ENCODE peak calls at places on chromosome 22, in five cellular contexts. One of them, this sample, is unnamed.
A peak's percentile ranks its signal among the peaks of the same experiment; 100 is the strongest.

GRCh38 chr22:23836692-23837495 is 1.9 kb downstream of the DERL3 start:
- DNase-seq in A549: no peak
- DNase-seq in SK-N-SH: peak; percentile 23
- DNase-seq in HepG2: no peak
- DNase-seq in K562: no peak
- DNase-seq in this sample: no peak

GRCh38 chr22:35306350-35306967 is 6.8 kb downstream of the TOM1 start:
- DNase-seq in A549: no peak
- DNase-seq in SK-N-SH: no peak
- DNase-seq in HepG2: no peak
- DNase-seq in K562: no peak
- DNase-seq in this sample: no peak

GRCh38 chr22:50599816-50600454 is 658 bp upstream of the MAPK8IP2 start:
- DNase-seq in A549: no peak
- DNase-seq in SK-N-SH: peak; percentile 70
- DNase-seq in HepG2: peak; percentile 9
- DNase-seq in K562: peak; percentile 82
- DNase-seq in this sample: peak; percentile 92

GRCh38 chr22:23080542-23081290 is 10.4 kb downstream of the GNAZ start:
- DNase-seq in A549: no peak
- DNase-seq in SK-N-SH: no peak
- DNase-seq in HepG2: no peak
- DNase-seq in K562: no peak
- DNase-seq in this sample: no peak

GRCh38 chr22:35380537-35381423 is at the start of gene HMOX1:
- DNase-seq in A549: peak; percentile 68
- DNase-seq in SK-N-SH: peak; percentile 92
- DNase-seq in HepG2: peak; percentile 73
- DNase-seq in K562: no peak
- DNase-seq in this sample: peak; percentile 82

GRCh38 chr22:33666661-33667619 is 253.3 kb downstream of the LARGE1 start:
- DNase-seq in A549: no peak
- DNase-seq in SK-N-SH: no peak
- DNase-seq in HepG2: no peak
- DNase-seq in K562: no peak
- DNase-seq in this sample: no peak

GRCh38 chr22:29587938-29588699 is 7.2 kb upstream of the NIPSNAP1 start:
- DNase-seq in A549: peak; percentile 36
- DNase-seq in SK-N-SH: no peak
- DNase-seq in HepG2: peak; percentile 41
- DNase-seq in K562: no peak
- DNase-seq in this sample: no peak

GRCh38 chr22:48488611-48489456 is 1338.8 kb downstream of the BRD1 start:
- DNase-seq in A549: no peak
- DNase-seq in SK-N-SH: peak; percentile 54
- DNase-seq in HepG2: no peak
- DNase-seq in K562: no peak
- DNase-seq in this sample: peak; percentile 79

GRCh38 chr22:44032126-44032730 is 8.1 kb downstream of the PARVB start:
- DNase-seq in A549: no peak
- DNase-seq in SK-N-SH: no peak
- DNase-seq in HepG2: no peak
- DNase-seq in K562: no peak
- DNase-seq in this sample: no peak

GRCh38 chr22:27795053-27795452 is 6.5 kb downstream of the MN1 start:
- DNase-seq in A549: no peak
- DNase-seq in SK-N-SH: no peak
- DNase-seq in HepG2: no peak
- DNase-seq in K562: no peak
- DNase-seq in this sample: no peak

GRCh38 chr22:37488337-37489135 is 2.4 kb upstream of the MFNG start:
- DNase-seq in A549: no peak
- DNase-seq in SK-N-SH: no peak
- DNase-seq in HepG2: peak; percentile 62
- DNase-seq in K562: no peak
- DNase-seq in this sample: no peak

GRCh38 chr22:29306175-29306829 is at the start of gene GAS2L1:
- DNase-seq in A549: peak; percentile 86
- DNase-seq in SK-N-SH: peak; percentile 96
- DNase-seq in HepG2: peak; percentile 54
- DNase-seq in K562: peak; percentile 87
- DNase-seq in this sample: peak; percentile 50

GRCh38 chr22:30547188-30547587 is 647 bp upstream of the SEC14L6 start:
- DNase-seq in A549: no peak
- DNase-seq in SK-N-SH: no peak
- DNase-seq in HepG2: no peak
- DNase-seq in K562: no peak
- DNase-seq in this sample: no peak

GRCh38 chr22:38190581-38190980 is 9.0 kb upstream of the PLA2G6 start:
- DNase-seq in A549: no peak
- DNase-seq in SK-N-SH: no peak
- DNase-seq in HepG2: no peak
- DNase-seq in K562: no peak
- DNase-seq in this sample: no peak

GRCh38 chr22:25841775-25842174 is 99.8 kb downstream of the MYO18B start:
- DNase-seq in A549: no peak
- DNase-seq in SK-N-SH: no peak
- DNase-seq in HepG2: no peak
- DNase-seq in K562: no peak
- DNase-seq in this sample: no peak

GRCh38 chr22:40534379-40535188 is 101.9 kb downstream of the MRTFA start:
- DNase-seq in A549: no peak
- DNase-seq in SK-N-SH: no peak
- DNase-seq in HepG2: no peak
- DNase-seq in K562: peak; percentile 10
- DNase-seq in this sample: no peak

GRCh38 chr22:40966683-40967082 is 15.5 kb downstream of the RBX1 start:
- DNase-seq in A549: no peak
- DNase-seq in SK-N-SH: no peak
- DNase-seq in HepG2: no peak
- DNase-seq in K562: peak; percentile 20
- DNase-seq in this sample: no peak

GRCh38 chr22:29343313-29343805 is 27.9 kb upstream of the RASL10A start:
- DNase-seq in A549: no peak
- DNase-seq in SK-N-SH: peak; percentile 92
- DNase-seq in HepG2: no peak
- DNase-seq in K562: peak; percentile 14
- DNase-seq in this sample: no peak

GRCh38 chr22:28025333-28025732 is 106.3 kb upstream of the PITPNB start:
- DNase-seq in A549: no peak
- DNase-seq in SK-N-SH: peak; percentile 72
- DNase-seq in HepG2: no peak
- DNase-seq in K562: peak; percentile 21
- DNase-seq in this sample: no peak

GRCh38 chr22:24758164-24758799 is 16.2 kb downstream of the PIWIL3 start:
- DNase-seq in A549: peak; percentile 14
- DNase-seq in SK-N-SH: peak; percentile 57
- DNase-seq in HepG2: peak; percentile 34
- DNase-seq in K562: peak; percentile 37
- DNase-seq in this sample: peak; percentile 70

GRCh38 chr22:27344546-27344945 is 457.0 kb downstream of the MN1 start:
- DNase-seq in A549: no peak
- DNase-seq in SK-N-SH: no peak
- DNase-seq in HepG2: no peak
- DNase-seq in K562: no peak
- DNase-seq in this sample: no peak

GRCh38 chr22:49010086-49010863 is 817.4 kb downstream of the BRD1 start:
- DNase-seq in A549: no peak
- DNase-seq in SK-N-SH: peak; percentile 17
- DNase-seq in HepG2: no peak
- DNase-seq in K562: no peak
- DNase-seq in this sample: peak; percentile 30

GRCh38 chr22:23705358-23705757 is 14.5 kb downstream of the RGL4 start:
- DNase-seq in A549: no peak
- DNase-seq in SK-N-SH: no peak
- DNase-seq in HepG2: no peak
- DNase-seq in K562: no peak
- DNase-seq in this sample: no peak

GRCh38 chr22:50697667-50698506 is 25.3 kb downstream of the SHANK3 start:
- DNase-seq in A549: no peak
- DNase-seq in SK-N-SH: peak; percentile 76
- DNase-seq in HepG2: no peak
- DNase-seq in K562: no peak
- DNase-seq in this sample: no peak

GRCh38 chr22:41531422-41531727 is 12.9 kb downstream of the POLR3H start:
- DNase-seq in A549: no peak
- DNase-seq in SK-N-SH: no peak
- DNase-seq in HepG2: no peak
- DNase-seq in K562: no peak
- DNase-seq in this sample: no peak

DNA sequence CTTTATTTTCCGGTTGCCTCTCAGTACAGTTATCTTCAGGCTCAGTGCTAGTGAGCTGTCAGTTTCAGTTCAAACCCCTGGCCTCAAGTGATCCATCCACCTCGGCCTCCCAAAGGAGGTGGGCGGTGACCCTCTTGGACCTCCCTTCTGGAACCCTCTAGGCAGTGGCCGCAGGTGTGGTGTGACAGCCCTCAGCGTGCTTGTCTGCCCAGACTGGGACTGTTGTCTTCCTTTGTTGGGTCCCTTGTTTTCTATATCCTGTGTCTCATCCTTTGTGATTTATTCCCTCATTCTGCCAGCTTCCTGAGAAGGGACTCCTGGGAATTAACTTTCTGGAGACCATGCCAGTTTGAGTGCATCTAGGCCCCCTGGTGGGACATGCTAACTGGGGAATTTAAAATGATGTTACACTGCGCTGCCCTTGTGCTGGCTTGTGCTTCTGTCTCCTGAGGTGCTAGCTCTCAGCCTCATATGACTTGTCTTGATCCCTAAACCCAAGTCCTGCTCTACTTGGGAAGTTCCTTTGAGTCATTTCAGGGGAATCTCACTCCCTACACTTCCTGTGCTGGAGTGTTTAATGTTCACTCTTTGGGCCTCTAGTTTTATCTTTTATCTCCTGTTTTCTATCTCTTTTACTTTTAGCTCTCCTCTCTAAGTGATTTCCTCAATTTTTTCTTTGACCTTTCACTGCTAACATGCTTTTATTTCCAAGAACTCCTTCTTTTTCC is 19.4 kb downstream of the MED15 start:
- DNase-seq in A549: no peak
- DNase-seq in SK-N-SH: no peak
- DNase-seq in HepG2: no peak
- DNase-seq in K562: no peak
- DNase-seq in this sample: no peak
- TF ChIP-seq CHD2 in A549: no peak
- TF ChIP-seq CHD2 in SK-N-SH: no peak
- TF ChIP-seq CHD2 in HepG2: no peak
- TF ChIP-seq CHD2 in K562: no peak
- TF ChIP-seq CHD2 in this sample: no peak

GRCh38 chr22:19799322-19800190 is 39.0 kb downstream of the TBX1 start:
- DNase-seq in A549: no peak
- DNase-seq in SK-N-SH: peak; percentile 95
- DNase-seq in HepG2: no peak
- DNase-seq in K562: no peak
- DNase-seq in this sample: no peak
- TF ChIP-seq CHD2 in A549: no peak
- TF ChIP-seq CHD2 in SK-N-SH: peak; percentile 81
- TF ChIP-seq CHD2 in HepG2: no peak
- TF ChIP-seq CHD2 in K562: no peak
- TF ChIP-seq CHD2 in this sample: no peak

GRCh38 chr22:19037282-19038163 is 84.7 kb downstream of the DGCR2 start:
- DNase-seq in A549: no peak
- DNase-seq in SK-N-SH: no peak
- DNase-seq in HepG2: no peak
- DNase-seq in K562: no peak
- DNase-seq in this sample: no peak
- TF ChIP-seq CHD2 in A549: no peak
- TF ChIP-seq CHD2 in SK-N-SH: no peak
- TF ChIP-seq CHD2 in HepG2: no peak
- TF ChIP-seq CHD2 in K562: no peak
- TF ChIP-seq CHD2 in this sample: no peak

GRCh38 chr22:45996241-45997076 is 19.5 kb upstream of the WNT7B start:
- DNase-seq in A549: no peak
- DNase-seq in SK-N-SH: no peak
- DNase-seq in HepG2: no peak
- DNase-seq in K562: no peak
- DNase-seq in this sample: no peak

GRCh38 chr22:45993841-45994240 is 16.9 kb upstream of the WNT7B start:
- DNase-seq in A549: no peak
- DNase-seq in SK-N-SH: no peak
- DNase-seq in HepG2: no peak
- DNase-seq in K562: no peak
- DNase-seq in this sample: no peak

GRCh38 chr22:45993143-45993692 is 16.3 kb upstream of the WNT7B start:
- DNase-seq in A549: no peak
- DNase-seq in SK-N-SH: no peak
- DNase-seq in HepG2: no peak
- DNase-seq in K562: no peak
- DNase-seq in this sample: no peak

GRCh38 chr22:45995405-45996101 is 18.6 kb upstream of the WNT7B start:
- DNase-seq in A549: no peak
- DNase-seq in SK-N-SH: no peak
- DNase-seq in HepG2: no peak
- DNase-seq in K562: no peak
- DNase-seq in this sample: no peak

DNA sequence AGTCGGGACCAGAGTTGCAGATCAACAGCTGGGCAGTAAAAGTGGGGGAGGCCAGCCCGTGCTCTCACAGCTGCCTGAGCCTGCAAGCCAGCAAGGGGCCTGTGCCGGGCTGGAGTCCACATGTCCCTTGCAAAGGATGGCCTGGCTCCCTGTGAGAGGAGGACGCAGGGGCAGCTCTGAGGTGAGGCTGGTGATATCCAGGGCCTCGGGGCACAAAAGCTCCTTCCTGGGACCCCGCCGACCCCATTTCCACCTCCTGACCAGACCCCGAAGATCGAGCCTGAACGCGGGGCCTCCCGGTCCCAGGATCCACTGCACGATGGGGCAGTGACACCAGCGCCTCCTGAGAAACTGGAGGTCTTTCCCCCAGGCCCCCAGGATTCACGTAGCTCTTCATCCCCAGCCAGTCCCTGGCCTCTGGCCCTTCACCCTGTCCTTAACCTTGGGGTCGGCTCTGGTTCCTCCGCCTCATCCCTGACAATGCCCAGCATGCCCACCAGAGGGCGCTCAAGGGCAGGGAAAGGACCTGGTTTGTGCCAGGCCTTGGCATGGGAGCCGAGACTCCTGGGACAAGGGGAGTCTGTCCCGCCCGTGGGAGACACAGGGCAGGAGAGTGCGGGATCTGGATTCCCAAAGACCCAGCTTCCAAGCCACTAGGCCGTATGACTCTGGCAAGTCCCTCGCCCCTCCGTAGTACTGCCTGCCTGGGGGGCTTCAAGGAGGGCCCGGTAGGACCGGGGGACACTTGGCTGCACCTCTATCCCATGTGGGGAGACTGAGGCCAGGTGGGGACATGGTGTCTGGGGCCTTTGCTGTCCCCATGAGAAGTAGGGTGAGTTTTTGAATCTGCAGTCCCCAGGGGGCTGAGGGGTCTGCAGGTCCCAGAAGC is 17.8 kb upstream of the WNT7B start:
- DNase-seq in A549: peak; percentile 55
- DNase-seq in SK-N-SH: peak; percentile 88
- DNase-seq in HepG2: no peak
- DNase-seq in K562: peak; percentile 62
- DNase-seq in this sample: no peak
- TF ChIP-seq CHD2 in A549: no peak
- TF ChIP-seq CHD2 in SK-N-SH: peak; percentile 40
- TF ChIP-seq CHD2 in HepG2: no peak
- TF ChIP-seq CHD2 in K562: no peak
- TF ChIP-seq CHD2 in this sample: no peak

GRCh38 chr22:20551805-20552449 is 44.5 kb downstream of the MED15 start:
- DNase-seq in A549: no peak
- DNase-seq in SK-N-SH: no peak
- DNase-seq in HepG2: peak; percentile 53
- DNase-seq in K562: no peak
- DNase-seq in this sample: no peak
- TF ChIP-seq CHD2 in A549: no peak
- TF ChIP-seq CHD2 in SK-N-SH: no peak
- TF ChIP-seq CHD2 in HepG2: no peak
- TF ChIP-seq CHD2 in K562: no peak
- TF ChIP-seq CHD2 in this sample: no peak

This sample was measured in H1.